ENCODE peak calls at places on chromosomes 7 and 10, in four cellular contexts. One of them, this sample, is unnamed.

GRCh38 chr10:436013-436697 is 253.3 kb downstream of the DIP2C start:
- DNase-seq in EL: no peak
- DNase-seq in Ammon's horn: no peak
- DNase-seq in left ventricle myocardium inferior: no peak
- DNase-seq in this sample: no peak

GRCh38 chr7:50355817-50356178 is 51.3 kb downstream of the IKZF1 start:
- DNase-seq in EL: no peak
- DNase-seq in Ammon's horn: no peak
- DNase-seq in left ventricle myocardium inferior: no peak
- DNase-seq in this sample: no peak

GRCh38 chr7:123360631-123361030 is 160.9 kb upstream of the SLC13A1 start:
- DNase-seq in EL: no peak
- DNase-seq in Ammon's horn: no peak
- DNase-seq in left ventricle myocardium inferior: no peak
- DNase-seq in this sample: no peak

GRCh38 chr7:132569884-132570614 is 6.2 kb downstream of the PLXNA4 start:
- DNase-seq in EL: no peak
- DNase-seq in Ammon's horn: no peak
- DNase-seq in left ventricle myocardium inferior: no peak
- DNase-seq in this sample: no peak

GRCh38 chr10:126670886-126671285 is 393 bp upstream of the C10orf90 start:
- DNase-seq in EL: no peak
- DNase-seq in Ammon's horn: peak
- DNase-seq in left ventricle myocardium inferior: no peak
- DNase-seq in this sample: no peak

GRCh38 chr10:12184165-12184564 is 11.5 kb downstream of the NUDT5 start:
- DNase-seq in EL: no peak
- DNase-seq in Ammon's horn: no peak
- DNase-seq in left ventricle myocardium inferior: no peak
- DNase-seq in this sample: no peak

GRCh38 chr7:25314729-25315267 is 86.5 kb upstream of the NPVF start:
- DNase-seq in EL: no peak
- DNase-seq in Ammon's horn: no peak
- DNase-seq in left ventricle myocardium inferior: no peak
- DNase-seq in this sample: no peak

GRCh38 chr10:44306147-44306710 is 78.7 kb downstream of the CXCL12 start:
- DNase-seq in EL: peak
- DNase-seq in Ammon's horn: no peak
- DNase-seq in left ventricle myocardium inferior: no peak
- DNase-seq in this sample: no peak

GRCh38 chr10:100510533-100511308 is 8.9 kb downstream of the SEC31B start:
- DNase-seq in EL: no peak
- DNase-seq in Ammon's horn: no peak
- DNase-seq in left ventricle myocardium inferior: no peak
- DNase-seq in this sample: no peak

GRCh38 chr7:119900996-119901395 is 372.0 kb upstream of the KCND2 start:
- DNase-seq in EL: no peak
- DNase-seq in Ammon's horn: peak
- DNase-seq in left ventricle myocardium inferior: no peak
- DNase-seq in this sample: no peak